ENCODE peak calls at places on chromosomes 2 and 18, in five cellular contexts. One of them, this sample, is unnamed.

GRCh38 chr18:9803698-9804516 is 81.9 kb upstream of the TXNDC2 start:
- DNase-seq in mammary epithelial cell: no peak
- DNase-seq in tibial artery: peak; percentile 41
- DNase-seq in ELF-1: peak; percentile 34
- DNase-seq in MM.1S: peak; percentile 41
- DNase-seq in this sample: no peak

GRCh38 chr2:29580223-29580622 is 341.2 kb downstream of the ALK start:
- DNase-seq in MM.1S: no peak
- DNase-seq in mammary epithelial cell: no peak
- DNase-seq in ELF-1: no peak
- DNase-seq in tibial artery: no peak
- DNase-seq in this sample: no peak

GRCh38 chr2:19292007-19292406 is 66.4 kb downstream of the OSR1 start:
- DNase-seq in tibial artery: peak; percentile 22
- DNase-seq in ELF-1: no peak
- DNase-seq in MM.1S: peak; percentile 9
- DNase-seq in mammary epithelial cell: no peak
- DNase-seq in this sample: no peak

GRCh38 chr18:68262697-68263293 is 452.1 kb downstream of the TMX3 start:
- DNase-seq in mammary epithelial cell: peak; percentile 83
- DNase-seq in ELF-1: no peak
- DNase-seq in MM.1S: no peak
- DNase-seq in tibial artery: no peak
- DNase-seq in this sample: no peak

GRCh38 chr2:106163948-106164580 is 30.0 kb downstream of the UXS1 start:
- DNase-seq in tibial artery: no peak
- DNase-seq in ELF-1: no peak
- DNase-seq in MM.1S: no peak
- DNase-seq in mammary epithelial cell: no peak
- DNase-seq in this sample: no peak

GRCh38 chr2:176140520-176141317 is 10.6 kb upstream of the HOXD4 start:
- DNase-seq in mammary epithelial cell: peak; percentile 53
- DNase-seq in MM.1S: peak; percentile 74
- DNase-seq in ELF-1: peak; percentile 90
- DNase-seq in tibial artery: peak; percentile 51
- DNase-seq in this sample: no peak

GRCh38 chr2:232568161-232568560 is 17.7 kb downstream of the EIF4E2 start:
- DNase-seq in ELF-1: no peak
- DNase-seq in MM.1S: no peak
- DNase-seq in mammary epithelial cell: peak; percentile 86
- DNase-seq in tibial artery: no peak
- DNase-seq in this sample: no peak

GRCh38 chr2:222318712-222319575 is 20.1 kb upstream of the PAX3 start:
- DNase-seq in MM.1S: peak; percentile 70
- DNase-seq in tibial artery: no peak
- DNase-seq in mammary epithelial cell: no peak
- DNase-seq in ELF-1: peak; percentile 60
- DNase-seq in this sample: no peak

GRCh38 chr2:234635284-234635683 is 138.4 kb upstream of the ARL4C start:
- DNase-seq in ELF-1: no peak
- DNase-seq in tibial artery: no peak
- DNase-seq in mammary epithelial cell: no peak
- DNase-seq in MM.1S: no peak
- DNase-seq in this sample: no peak

GRCh38 chr18:79399275-79400081 is 3.7 kb downstream of the NFATC1 start:
- DNase-seq in MM.1S: no peak
- DNase-seq in ELF-1: peak; percentile 27
- DNase-seq in tibial artery: no peak
- DNase-seq in mammary epithelial cell: no peak
- DNase-seq in this sample: no peak

GRCh38 chr2:19901458-19902271 is at the start of gene TTC32:
- DNase-seq in MM.1S: peak; percentile 94
- DNase-seq in tibial artery: peak; percentile 93
- DNase-seq in ELF-1: peak; percentile 95
- DNase-seq in mammary epithelial cell: peak; percentile 95
- DNase-seq in this sample: peak; percentile 90

GRCh38 chr18:57859314-57859713 is 56.2 kb upstream of the ATP8B1 start:
- DNase-seq in MM.1S: no peak
- DNase-seq in mammary epithelial cell: peak; percentile 40
- DNase-seq in tibial artery: no peak
- DNase-seq in ELF-1: peak; percentile 11
- DNase-seq in this sample: no peak

GRCh38 chr2:175068534-175068933 is 63.4 kb upstream of the CHN1 start:
- DNase-seq in tibial artery: no peak
- DNase-seq in mammary epithelial cell: no peak
- DNase-seq in MM.1S: no peak
- DNase-seq in ELF-1: no peak
- DNase-seq in this sample: no peak

GRCh38 chr2:127479219-127479825 is 47.0 kb downstream of the IWS1 start:
- DNase-seq in mammary epithelial cell: peak; percentile 12
- DNase-seq in tibial artery: no peak
- DNase-seq in MM.1S: peak; percentile 60
- DNase-seq in ELF-1: peak; percentile 20
- DNase-seq in this sample: peak; percentile 37

GRCh38 chr18:8771930-8772329 is 66.6 kb downstream of the MTCL1 start:
- DNase-seq in MM.1S: no peak
- DNase-seq in ELF-1: no peak
- DNase-seq in tibial artery: peak; percentile 22
- DNase-seq in mammary epithelial cell: no peak
- DNase-seq in this sample: no peak

GRCh38 chr18:48040457-48041110 is 110.1 kb upstream of the SMAD2 start:
- DNase-seq in MM.1S: no peak
- DNase-seq in mammary epithelial cell: no peak
- DNase-seq in ELF-1: no peak
- DNase-seq in tibial artery: no peak
- DNase-seq in this sample: no peak

GRCh38 chr2:240319855-240320560 is 115.5 kb upstream of the GPC1 start:
- DNase-seq in ELF-1: peak; percentile 64
- DNase-seq in mammary epithelial cell: peak; percentile 93
- DNase-seq in MM.1S: no peak
- DNase-seq in tibial artery: no peak
- DNase-seq in this sample: peak; percentile 94

GRCh38 chr2:225429718-225430117 is 30.2 kb downstream of the NYAP2 start:
- DNase-seq in tibial artery: no peak
- DNase-seq in MM.1S: no peak
- DNase-seq in mammary epithelial cell: no peak
- DNase-seq in ELF-1: no peak
- DNase-seq in this sample: no peak

GRCh38 chr2:132725134-132725533 is 55.1 kb upstream of the LYPD1 start:
- DNase-seq in mammary epithelial cell: no peak
- DNase-seq in tibial artery: no peak
- DNase-seq in MM.1S: no peak
- DNase-seq in ELF-1: no peak
- DNase-seq in this sample: no peak

GRCh38 chr2:7609556-7610323 is 692.5 kb downstream of the RNF144A start:
- DNase-seq in mammary epithelial cell: no peak
- DNase-seq in MM.1S: no peak
- DNase-seq in ELF-1: no peak
- DNase-seq in tibial artery: no peak
- DNase-seq in this sample: no peak

GRCh38 chr2:9336209-9336533 is 87.2 kb downstream of the ITGB1BP1 start:
- DNase-seq in MM.1S: no peak
- DNase-seq in tibial artery: no peak
- DNase-seq in mammary epithelial cell: no peak
- DNase-seq in ELF-1: no peak
- DNase-seq in this sample: no peak

GRCh38 chr2:200362202-200362917 is 55.9 kb downstream of the SPATS2L start:
- DNase-seq in MM.1S: no peak
- DNase-seq in tibial artery: no peak
- DNase-seq in mammary epithelial cell: no peak
- DNase-seq in ELF-1: no peak
- DNase-seq in this sample: no peak

GRCh38 chr2:109480486-109481195 is 133.1 kb downstream of the SEPTIN10 start:
- DNase-seq in mammary epithelial cell: no peak
- DNase-seq in ELF-1: no peak
- DNase-seq in MM.1S: no peak
- DNase-seq in tibial artery: no peak
- DNase-seq in this sample: no peak

GRCh38 chr18:58005036-58005435 is 39.0 kb upstream of the NEDD4L start:
- DNase-seq in mammary epithelial cell: peak; percentile 52
- DNase-seq in tibial artery: no peak
- DNase-seq in MM.1S: no peak
- DNase-seq in ELF-1: no peak
- DNase-seq in this sample: no peak

GRCh38 chr2:177243476-177243875 is 21.1 kb downstream of the NFE2L2 start:
- DNase-seq in tibial artery: no peak
- DNase-seq in mammary epithelial cell: no peak
- DNase-seq in MM.1S: no peak
- DNase-seq in ELF-1: no peak
- DNase-seq in this sample: no peak

GRCh38 chr2:173048901-173049661 is 26.6 kb upstream of the MAP3K20 start:
- DNase-seq in tibial artery: peak; percentile 89
- DNase-seq in ELF-1: no peak
- DNase-seq in MM.1S: no peak
- DNase-seq in mammary epithelial cell: peak; percentile 99
- DNase-seq in this sample: peak; percentile 85

GRCh38 chr18:11840493-11840892 is 10.7 kb upstream of the CHMP1B start:
- DNase-seq in tibial artery: no peak
- DNase-seq in MM.1S: no peak
- DNase-seq in ELF-1: no peak
- DNase-seq in mammary epithelial cell: no peak
- DNase-seq in this sample: no peak

GRCh38 chr2:235170536-235171510 is 219.0 kb downstream of the SH3BP4 start:
- DNase-seq in MM.1S: peak; percentile 49
- DNase-seq in ELF-1: peak; percentile 92
- DNase-seq in mammary epithelial cell: peak; percentile 56
- DNase-seq in tibial artery: no peak
- DNase-seq in this sample: no peak

GRCh38 chr2:95029898-95030341 is 4.4 kb downstream of the MAL start:
- DNase-seq in MM.1S: no peak
- DNase-seq in ELF-1: no peak
- DNase-seq in tibial artery: no peak
- DNase-seq in mammary epithelial cell: no peak
- DNase-seq in this sample: no peak

GRCh38 chr2:222859786-222860726 is 780 bp upstream of the ACSL3 start:
- DNase-seq in MM.1S: no peak
- DNase-seq in mammary epithelial cell: peak; percentile 98
- DNase-seq in ELF-1: peak; percentile 85
- DNase-seq in tibial artery: peak; percentile 42
- DNase-seq in this sample: peak; percentile 40

GRCh38 chr18:10707294-10707693 is 181.5 kb downstream of the NAPG start:
- DNase-seq in MM.1S: no peak
- DNase-seq in ELF-1: no peak
- DNase-seq in tibial artery: no peak
- DNase-seq in mammary epithelial cell: no peak
- DNase-seq in this sample: no peak

GRCh38 chr2:234578389-234578788 is 81.5 kb upstream of the ARL4C start:
- DNase-seq in MM.1S: no peak
- DNase-seq in ELF-1: no peak
- DNase-seq in tibial artery: no peak
- DNase-seq in mammary epithelial cell: no peak
- DNase-seq in this sample: no peak

GRCh38 chr2:2837768-2838547 is 506.9 kb upstream of the MYT1L start:
- DNase-seq in MM.1S: no peak
- DNase-seq in tibial artery: no peak
- DNase-seq in ELF-1: peak; percentile 31
- DNase-seq in mammary epithelial cell: no peak
- DNase-seq in this sample: no peak

GRCh38 chr18:8505036-8505435 is 104.2 kb upstream of the RAB12 start:
- DNase-seq in mammary epithelial cell: no peak
- DNase-seq in MM.1S: no peak
- DNase-seq in tibial artery: no peak
- DNase-seq in ELF-1: no peak
- DNase-seq in this sample: no peak

GRCh38 chr2:54665436-54665856 is 58.0 kb upstream of the EML6 start:
- DNase-seq in MM.1S: peak; percentile 58
- DNase-seq in mammary epithelial cell: no peak
- DNase-seq in tibial artery: no peak
- DNase-seq in ELF-1: peak; percentile 78
- DNase-seq in this sample: no peak

GRCh38 chr2:129857200-129857599 is 122.3 kb upstream of the RAB6C start:
- DNase-seq in mammary epithelial cell: peak; percentile 45
- DNase-seq in MM.1S: no peak
- DNase-seq in tibial artery: no peak
- DNase-seq in ELF-1: no peak
- DNase-seq in this sample: no peak

GRCh38 chr18:13548944-13549878 is 177.1 kb downstream of the FAM210A start:
- DNase-seq in mammary epithelial cell: no peak
- DNase-seq in tibial artery: no peak
- DNase-seq in MM.1S: no peak
- DNase-seq in ELF-1: no peak
- DNase-seq in this sample: no peak

GRCh38 chr2:233032551-233033320 is at the start of gene NEU2:
- DNase-seq in MM.1S: no peak
- DNase-seq in tibial artery: no peak
- DNase-seq in mammary epithelial cell: no peak
- DNase-seq in ELF-1: no peak
- DNase-seq in this sample: no peak

This sample was measured in smooth muscle cell of the brain vasculature.